ENCODE peak calls at places on chromosome 7, in nine cellular contexts. One of them, this sample, is unnamed.

GRCh38 chr7:26489404-26489803 is 197.7 kb downstream of the SNX10 start:
- DNase-seq in aorta: no peak
- DNase-seq in fibroblast of gingiva: no peak
- DNase-seq in cerebellar cortex: no peak
- DNase-seq in Right ventricle myocardium superior: no peak
- DNase-seq in memory B cell: no peak
- DNase-seq in T follicular helper cell: no peak
- DNase-seq in effector memory CD4-positive, alpha-beta T cell: no peak
- DNase-seq in T-helper 9 cell: no peak
- DNase-seq in this sample: no peak

GRCh38 chr7:2612445-2613112 is 19.2 kb upstream of the TTYH3 start:
- DNase-seq in aorta: peak; percentile 72
- DNase-seq in fibroblast of gingiva: no peak
- DNase-seq in cerebellar cortex: no peak
- DNase-seq in Right ventricle myocardium superior: no peak
- DNase-seq in memory B cell: no peak
- DNase-seq in T follicular helper cell: no peak
- DNase-seq in effector memory CD4-positive, alpha-beta T cell: no peak
- DNase-seq in T-helper 9 cell: no peak
- DNase-seq in this sample: no peak

GRCh38 chr7:154195266-154195665 is 143.1 kb downstream of the DPP6 start:
- DNase-seq in aorta: no peak
- DNase-seq in fibroblast of gingiva: no peak
- DNase-seq in cerebellar cortex: no peak
- DNase-seq in Right ventricle myocardium superior: no peak
- DNase-seq in memory B cell: no peak
- DNase-seq in T follicular helper cell: no peak
- DNase-seq in effector memory CD4-positive, alpha-beta T cell: no peak
- DNase-seq in T-helper 9 cell: no peak
- DNase-seq in this sample: no peak

GRCh38 chr7:48781783-48782182 is 142.6 kb upstream of the CDC14C start:
- DNase-seq in aorta: no peak
- DNase-seq in fibroblast of gingiva: no peak
- DNase-seq in cerebellar cortex: no peak
- DNase-seq in Right ventricle myocardium superior: no peak
- DNase-seq in memory B cell: no peak
- DNase-seq in T follicular helper cell: no peak
- DNase-seq in effector memory CD4-positive, alpha-beta T cell: no peak
- DNase-seq in T-helper 9 cell: no peak
- DNase-seq in this sample: no peak

GRCh38 chr7:22564511-22565045 is 64.6 kb upstream of the STEAP1B start:
- DNase-seq in aorta: no peak
- DNase-seq in fibroblast of gingiva: peak; percentile 59
- DNase-seq in cerebellar cortex: no peak
- DNase-seq in Right ventricle myocardium superior: peak; percentile 52
- DNase-seq in memory B cell: no peak
- DNase-seq in T follicular helper cell: no peak
- DNase-seq in effector memory CD4-positive, alpha-beta T cell: no peak
- DNase-seq in T-helper 9 cell: no peak
- DNase-seq in this sample: peak; percentile 68

GRCh38 chr7:131899271-131900030 is 343.0 kb upstream of the PODXL start:
- DNase-seq in aorta: no peak
- DNase-seq in fibroblast of gingiva: no peak
- DNase-seq in cerebellar cortex: no peak
- DNase-seq in Right ventricle myocardium superior: no peak
- DNase-seq in memory B cell: no peak
- DNase-seq in T follicular helper cell: no peak
- DNase-seq in effector memory CD4-positive, alpha-beta T cell: no peak
- DNase-seq in T-helper 9 cell: no peak
- DNase-seq in this sample: no peak

GRCh38 chr7:33432825-33433224 is 303.5 kb downstream of the BBS9 start:
- DNase-seq in aorta: no peak
- DNase-seq in fibroblast of gingiva: no peak
- DNase-seq in cerebellar cortex: no peak
- DNase-seq in Right ventricle myocardium superior: no peak
- DNase-seq in memory B cell: no peak
- DNase-seq in T follicular helper cell: no peak
- DNase-seq in effector memory CD4-positive, alpha-beta T cell: no peak
- DNase-seq in T-helper 9 cell: no peak
- DNase-seq in this sample: no peak

GRCh38 chr7:105800442-105800841 is 76.0 kb downstream of the ATXN7L1 start:
- DNase-seq in aorta: no peak
- DNase-seq in fibroblast of gingiva: no peak
- DNase-seq in cerebellar cortex: no peak
- DNase-seq in Right ventricle myocardium superior: no peak
- DNase-seq in memory B cell: no peak
- DNase-seq in T follicular helper cell: no peak
- DNase-seq in effector memory CD4-positive, alpha-beta T cell: no peak
- DNase-seq in T-helper 9 cell: no peak
- DNase-seq in this sample: no peak

GRCh38 chr7:522938-523289 is 3.3 kb upstream of the PDGFA start:
- DNase-seq in aorta: no peak
- DNase-seq in fibroblast of gingiva: no peak
- DNase-seq in cerebellar cortex: no peak
- DNase-seq in Right ventricle myocardium superior: no peak
- DNase-seq in memory B cell: no peak
- DNase-seq in T follicular helper cell: no peak
- DNase-seq in effector memory CD4-positive, alpha-beta T cell: no peak
- DNase-seq in T-helper 9 cell: no peak
- DNase-seq in this sample: no peak

GRCh38 chr7:23918856-23919255 is 208.8 kb downstream of the STK31 start:
- DNase-seq in aorta: no peak
- DNase-seq in fibroblast of gingiva: no peak
- DNase-seq in cerebellar cortex: no peak
- DNase-seq in Right ventricle myocardium superior: no peak
- DNase-seq in memory B cell: no peak
- DNase-seq in T follicular helper cell: no peak
- DNase-seq in effector memory CD4-positive, alpha-beta T cell: no peak
- DNase-seq in T-helper 9 cell: no peak
- DNase-seq in this sample: no peak

GRCh38 chr7:48295572-48295971 is 124.3 kb downstream of the ABCA13 start:
- DNase-seq in aorta: no peak
- DNase-seq in fibroblast of gingiva: no peak
- DNase-seq in cerebellar cortex: no peak
- DNase-seq in Right ventricle myocardium superior: no peak
- DNase-seq in memory B cell: no peak
- DNase-seq in T follicular helper cell: no peak
- DNase-seq in effector memory CD4-positive, alpha-beta T cell: no peak
- DNase-seq in T-helper 9 cell: no peak
- DNase-seq in this sample: no peak

GRCh38 chr7:111175908-111176307 is 85.0 kb downstream of the LRRN3 start:
- DNase-seq in aorta: no peak
- DNase-seq in fibroblast of gingiva: no peak
- DNase-seq in cerebellar cortex: no peak
- DNase-seq in Right ventricle myocardium superior: no peak
- DNase-seq in memory B cell: no peak
- DNase-seq in T follicular helper cell: no peak
- DNase-seq in effector memory CD4-positive, alpha-beta T cell: no peak
- DNase-seq in T-helper 9 cell: no peak
- DNase-seq in this sample: no peak

GRCh38 chr7:139182363-139182762 is 48.7 kb upstream of the UBN2 start:
- DNase-seq in aorta: no peak
- DNase-seq in fibroblast of gingiva: no peak
- DNase-seq in cerebellar cortex: no peak
- DNase-seq in Right ventricle myocardium superior: no peak
- DNase-seq in memory B cell: no peak
- DNase-seq in T follicular helper cell: no peak
- DNase-seq in effector memory CD4-positive, alpha-beta T cell: no peak
- DNase-seq in T-helper 9 cell: no peak
- DNase-seq in this sample: no peak

GRCh38 chr7:4694653-4695335 is 12.7 kb downstream of the FOXK1 start:
- DNase-seq in aorta: no peak
- DNase-seq in fibroblast of gingiva: peak; percentile 93
- DNase-seq in cerebellar cortex: no peak
- DNase-seq in Right ventricle myocardium superior: peak; percentile 72
- DNase-seq in memory B cell: no peak
- DNase-seq in T follicular helper cell: no peak
- DNase-seq in effector memory CD4-positive, alpha-beta T cell: no peak
- DNase-seq in T-helper 9 cell: no peak
- DNase-seq in this sample: peak; percentile 85

GRCh38 chr7:44311561-44312495 is 13.6 kb downstream of the CAMK2B start:
- DNase-seq in aorta: peak; percentile 61
- DNase-seq in fibroblast of gingiva: no peak
- DNase-seq in cerebellar cortex: no peak
- DNase-seq in Right ventricle myocardium superior: no peak
- DNase-seq in memory B cell: no peak
- DNase-seq in T follicular helper cell: no peak
- DNase-seq in effector memory CD4-positive, alpha-beta T cell: no peak
- DNase-seq in T-helper 9 cell: no peak
- DNase-seq in this sample: peak; percentile 37

GRCh38 chr7:111076205-111076604 is 14.7 kb upstream of the LRRN3 start:
- DNase-seq in aorta: no peak
- DNase-seq in fibroblast of gingiva: no peak
- DNase-seq in cerebellar cortex: no peak
- DNase-seq in Right ventricle myocardium superior: no peak
- DNase-seq in memory B cell: no peak
- DNase-seq in T follicular helper cell: no peak
- DNase-seq in effector memory CD4-positive, alpha-beta T cell: no peak
- DNase-seq in T-helper 9 cell: no peak
- DNase-seq in this sample: no peak